ENCODE peak calls at places on chromosomes 7 and 10, in nine cellular contexts. R, I, J, L, N, A, X, U and B are unnamed samples.
A peak's percentile ranks its signal among the peaks of the same experiment; 100 is the strongest.

GRCh38 chr10:46215426-46215825 is 71.4 kb upstream of the ANTXRL start:
- DNase-seq in R (no peak), I (no peak), J (no peak), L (peak; percentile 41), N (no peak), A (no peak), X (no peak), U (no peak), B (peak; percentile 4)

GRCh38 chr10:50501478-50501877 is 122.3 kb downstream of the SGMS1 start:
- DNase-seq in R (peak; percentile 67), I (peak; percentile 65), J (peak; percentile 69), L (no peak), N (no peak), A (no peak), X (no peak), U (no peak), B (no peak)

GRCh38 chr7:140333209-140333608 is 65.1 kb downstream of the SLC37A3 start:
- DNase-seq in R (no peak), I (no peak), J (no peak), L (no peak), N (no peak), A (no peak), X (no peak), U (no peak), B (no peak)

GRCh38 chr7:148540041-148540738 is 50.4 kb upstream of the C7orf33 start:
- DNase-seq in R (peak; percentile 59), I (peak; percentile 56), J (peak; percentile 79), L (no peak), N (no peak), A (peak; percentile 8), X (peak; percentile 75), U (peak; percentile 20), B (peak; percentile 20)

GRCh38 chr10:42769173-42769572 is 13.4 kb upstream of the BMS1 start:
- DNase-seq in R (no peak), I (no peak), J (no peak), L (no peak), N (no peak), A (no peak), X (no peak), U (no peak), B (no peak)

GRCh38 chr7:116030626-116031276 is at the start of gene TFEC:
- DNase-seq in R (peak; percentile 12), I (peak; percentile 35), J (peak; percentile 27), L (no peak), N (no peak), A (no peak), X (no peak), U (no peak), B (no peak)

GRCh38 chr7:114478384-114478783 is 63.8 kb downstream of the FOXP2 start:
- DNase-seq in R (peak; percentile 64), I (no peak), J (peak; percentile 28), L (no peak), N (no peak), A (no peak), X (no peak), U (no peak), B (no peak)

GRCh38 chr10:75230600-75231038 is 5.1 kb downstream of the COMTD1 start:
- DNase-seq in R (peak; percentile 84), I (peak; percentile 89), J (peak; percentile 73), L (peak; percentile 93), N (peak; percentile 88), A (peak; percentile 27), X (peak; percentile 96), U (no peak), B (peak; percentile 80)

GRCh38 chr10:84517455-84518046 is 189.2 kb downstream of the CCSER2 start:
- DNase-seq in R (no peak), I (no peak), J (no peak), L (no peak), N (no peak), A (no peak), X (no peak), U (no peak), B (no peak)

GRCh38 chr10:125060851-125061556 is 99.4 kb downstream of the CTBP2 start:
- DNase-seq in R (peak; percentile 80), I (peak; percentile 80), J (peak; percentile 80), L (peak; percentile 92), N (peak; percentile 81), A (peak; percentile 73), X (peak; percentile 91), U (no peak), B (peak; percentile 90)

GRCh38 chr10:94349327-94349726 is 13.4 kb downstream of the NOC3L start:
- DNase-seq in R (no peak), I (peak; percentile 24), J (no peak), L (no peak), N (no peak), A (no peak), X (no peak), U (no peak), B (no peak)

GRCh38 chr7:2613926-2614613 is 17.7 kb upstream of the TTYH3 start:
- DNase-seq in R (no peak), I (no peak), J (no peak), L (peak; percentile 91), N (no peak), A (no peak), X (peak; percentile 87), U (no peak), B (no peak)

GRCh38 chr7:27389508-27389907 is 146.9 kb downstream of the EVX1 start:
- DNase-seq in R (no peak), I (no peak), J (no peak), L (no peak), N (no peak), A (no peak), X (no peak), U (no peak), B (no peak)

DNA sequence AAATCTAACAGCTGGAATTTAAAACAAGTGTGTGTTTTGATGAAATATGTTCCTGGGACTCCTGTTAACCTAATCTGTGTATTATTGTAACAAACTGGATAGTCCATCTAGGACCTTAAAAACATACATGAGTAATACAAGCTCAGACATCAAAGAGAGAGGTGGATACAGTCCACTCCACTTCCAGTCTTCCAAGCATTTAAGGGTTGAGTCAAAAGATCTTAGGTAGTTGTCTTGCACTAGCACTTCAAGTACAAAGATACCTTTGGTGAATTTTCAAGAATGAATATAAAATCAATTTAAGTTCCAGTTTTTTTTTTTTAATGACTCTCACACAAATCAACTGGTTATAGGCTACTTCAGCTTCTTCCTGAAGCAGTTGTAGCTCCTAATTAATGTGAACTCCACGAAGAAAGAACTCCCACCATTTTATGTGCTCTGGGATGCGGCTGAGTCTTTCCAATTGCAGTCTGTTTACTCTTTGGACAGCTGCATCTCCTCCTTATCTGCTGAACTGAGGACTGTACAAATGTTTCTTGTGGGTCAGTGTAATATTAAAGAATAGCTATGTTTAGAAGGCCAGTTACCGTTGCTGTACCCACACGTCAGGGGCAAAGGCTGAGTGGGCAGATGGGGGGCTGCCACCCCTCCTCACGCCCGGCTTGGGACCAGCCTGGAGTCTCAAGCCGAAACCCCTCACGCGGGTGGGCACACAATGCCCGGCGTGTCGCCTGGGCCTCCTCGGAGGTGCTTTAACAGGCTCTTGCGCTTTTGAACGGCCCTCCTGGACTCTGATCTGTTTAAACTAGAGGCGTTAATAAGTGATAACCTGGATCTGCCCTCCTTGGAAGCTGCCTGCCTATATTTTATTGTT is 2.9 kb upstream of the IGF2BP3 start:
- DNase-seq in R (no peak), I (peak; percentile 60), J (no peak), L (no peak), N (peak; percentile 39), A (no peak), X (no peak), U (no peak), B (peak; percentile 37)
- H3K4me3 ChIP-seq in R (peak overlapping the region; percentile 83), I (peak overlapping the region; percentile 79), J (peak overlapping the region; percentile 42), L (no peak overlapping the region), N (peak overlapping the region; percentile 97), A (peak overlapping the region; percentile 57), X (no peak overlapping the region), U (peak overlapping the region; percentile 88), B (peak overlapping the region; percentile 84)

DNA sequence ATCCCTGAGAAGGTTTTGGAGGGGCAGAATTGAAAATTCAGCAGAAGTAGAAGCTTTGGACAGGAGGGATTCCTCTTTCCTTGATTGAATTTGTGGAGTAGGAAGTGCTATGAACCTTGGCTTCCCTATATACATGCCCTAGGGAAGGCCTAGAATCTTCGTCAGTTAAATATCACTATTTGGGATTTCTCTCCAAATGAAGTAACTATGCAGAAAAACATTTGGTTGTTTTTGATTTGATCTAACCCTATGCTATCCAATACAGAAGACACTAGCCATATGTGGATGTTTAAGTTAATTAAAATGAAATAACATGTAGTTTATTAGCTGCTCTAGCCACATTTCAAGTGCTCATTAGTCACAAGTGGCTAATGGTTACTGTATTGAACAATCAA is 15.7 kb downstream of the ANLN start:
- DNase-seq in R (no peak), I (no peak), J (no peak), L (no peak), N (no peak), A (no peak), X (no peak), U (no peak), B (no peak)
- H3K36me3 ChIP-seq in R (peaks cover 8% of the 10 kb centered on the region), I (peaks cover 3% of the 10 kb centered on the region), J (peaks cover 4% of the 10 kb centered on the region), L (no peaks in the 10 kb centered on the region), N (peaks cover 92% of the 10 kb centered on the region), A (no peaks in the 10 kb centered on the region), X (no peaks in the 10 kb centered on the region), U (peaks cover 68% of the 10 kb centered on the region), B (peaks cover 8% of the 10 kb centered on the region)

GRCh38 chr10:21523557-21524008 is 1.9 kb downstream of the SKIDA1 start:
- DNase-seq in R (peak; percentile 54), I (peak; percentile 65), J (peak; percentile 57), L (no peak), N (peak; percentile 82), A (no peak), X (no peak), U (no peak), B (no peak)
- H3K4me3 ChIP-seq in R (no peak overlapping the region), I (no peak overlapping the region), J (no peak overlapping the region), L (no peak overlapping the region), N (peak overlapping the region; percentile 55), A (no peak overlapping the region), X (no peak overlapping the region), U (peak overlapping the region; percentile 2), B (no peak overlapping the region)

GRCh38 chr10:62084434-62084833 is 182.9 kb downstream of the ARID5B start:
- DNase-seq in R (no peak), I (no peak), J (peak; percentile 61), L (no peak), N (no peak), A (no peak), X (no peak), U (no peak), B (no peak)

GRCh38 chr10:62085821-62086220 is 182.8 kb downstream of the RTKN2 start:
- DNase-seq in R (no peak), I (no peak), J (no peak), L (no peak), N (no peak), A (no peak), X (no peak), U (no peak), B (no peak)

GRCh38 chr10:62087341-62087740 is 181.3 kb downstream of the RTKN2 start:
- DNase-seq in R (no peak), I (no peak), J (no peak), L (no peak), N (no peak), A (no peak), X (no peak), U (no peak), B (no peak)

GRCh38 chr10:62083868-62084267 is 182.4 kb downstream of the ARID5B start:
- DNase-seq in R (peak; percentile 84), I (peak; percentile 72), J (peak; percentile 76), L (no peak), N (peak; percentile 70), A (no peak), X (peak; percentile 58), U (no peak), B (no peak)

DNA sequence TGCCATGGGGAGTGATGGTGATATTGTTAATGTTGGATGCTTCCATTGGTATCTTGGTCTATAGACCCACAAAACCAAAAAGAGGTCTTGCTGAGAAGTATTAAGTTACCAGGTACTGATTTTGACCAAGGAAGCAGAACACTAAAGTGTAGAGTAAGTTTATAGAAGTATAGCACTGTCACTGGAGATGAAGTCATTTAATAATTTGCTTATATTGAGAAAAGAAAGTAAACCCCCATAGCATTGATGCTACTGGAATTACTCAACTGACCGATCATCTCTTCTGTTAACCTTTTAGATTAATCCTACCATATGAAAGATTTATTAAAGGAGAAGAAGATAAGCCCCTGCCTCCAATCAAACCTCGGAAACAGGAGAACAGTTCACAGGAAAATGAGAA is 183.2 kb downstream of the RTKN2 start:
- DNase-seq in R (no peak), I (no peak), J (no peak), L (no peak), N (no peak), A (no peak), X (no peak), U (no peak), B (no peak)
- H3K36me3 ChIP-seq in R (peaks cover 57% of the 10 kb centered on the region), I (peaks cover 53% of the 10 kb centered on the region), J (peaks cover 11% of the 10 kb centered on the region), L (peaks cover 37% of the 10 kb centered on the region), N (peaks cover 4% of the 10 kb centered on the region), A (peaks cover 16% of the 10 kb centered on the region), X (peaks cover 53% of the 10 kb centered on the region), U (peaks cover 7% of the 10 kb centered on the region), B (no peaks in the 10 kb centered on the region)